ENCODE peak calls at places on chromosome 11, in seven cellular contexts. F, P, S, B, N, E and D are unnamed samples.

GRCh38 chr11:102551188-102551781 is 20.7 kb upstream of the MMP7 start:
- DNase-seq in S (no peak), N (no peak), E (no peak), P (no peak), B (no peak), F (no peak), D (no peak)

GRCh38 chr11:72676874-72677341 is 2.7 kb upstream of the PDE2A start:
- DNase-seq in S (peak), F (peak), P (peak), E (peak), B (peak), N (peak), D (peak)

GRCh38 chr11:69497221-69497787 is 15.8 kb downstream of the LINC01488 start:
- DNase-seq in E (no peak), B (peak), F (no peak), P (peak), S (peak), N (peak), D (peak)

GRCh38 chr11:47213985-47214564 is 699 bp upstream of the DDB2 start:
- DNase-seq in N (peak), B (peak), F (peak), S (peak), P (peak), E (peak), D (peak)

GRCh38 chr11:129323896-129324522 is 51.6 kb upstream of the BARX2 start:
- DNase-seq in B (no peak), S (no peak), E (no peak), P (no peak), N (peak), F (no peak), D (peak)

GRCh38 chr11:75784506-75784905 is 15.9 kb downstream of the DGAT2 start:
- DNase-seq in E (no peak), S (no peak), F (no peak), B (no peak), P (no peak), N (no peak), D (no peak)

GRCh38 chr11:81174646-81175330 is 1558.9 kb downstream of the FAM181B start:
- DNase-seq in E (no peak), S (no peak), N (no peak), F (no peak), P (no peak), B (no peak), D (no peak)

GRCh38 chr11:74449369-74449931 is 17.9 kb downstream of the KCNE3 start:
- DNase-seq in B (peak), F (peak), E (peak), N (peak), S (peak), P (peak), D (no peak)

GRCh38 chr11:84430661-84431060 is 1144.5 kb upstream of the CCDC90B start:
- DNase-seq in N (no peak), S (peak), E (peak), F (no peak), P (no peak), B (no peak), D (no peak)

GRCh38 chr11:130635937-130636336 is 187.5 kb downstream of the ADAMTS15 start:
- DNase-seq in S (no peak), E (no peak), P (no peak), F (no peak), N (no peak), B (no peak), D (no peak)

GRCh38 chr11:100383357-100383865 is 303.7 kb upstream of the ARHGAP42 start:
- DNase-seq in S (no peak), F (no peak), B (no peak), N (no peak), P (no peak), E (no peak), D (no peak)